ENCODE peak calls at places on chromosomes 5 and 9, in eight cellular contexts. X, M, C, H, K, U, P and A are unnamed samples.

GRCh38 chr5:78984020-78984610 is 995 bp downstream of the ARSB start:
- DNase-seq in P (no peak), H (no peak), M (peak), X (no peak), U (peak), C (no peak), K (peak), A (no peak)

GRCh38 chr5:86665984-86666760 is 48.4 kb downstream of the COX7C start:
- DNase-seq in U (no peak), M (no peak), P (no peak), K (no peak), C (peak), H (no peak), X (no peak), A (no peak)

GRCh38 chr5:176405656-176406435 is 10.5 kb downstream of the CLTB start:
- DNase-seq in M (no peak), X (no peak), C (no peak), H (no peak), U (no peak), P (no peak), K (no peak), A (no peak)

GRCh38 chr9:127825319-127826051 is 22.8 kb downstream of the FPGS start:
- DNase-seq in K (no peak), X (no peak), P (no peak), C (peak), H (peak), M (no peak), U (no peak), A (no peak)

GRCh38 chr5:173396311-173396993 is 68.2 kb upstream of the STC2 start:
- DNase-seq in H (no peak), P (no peak), K (peak), U (no peak), C (peak), M (no peak), X (no peak), A (no peak)

GRCh38 chr9:133463234-133463863 is 3.6 kb downstream of the CACFD1 start:
- DNase-seq in H (no peak), K (no peak), X (no peak), C (no peak), U (no peak), P (no peak), M (peak), A (no peak)

GRCh38 chr5:171420429-171421231 is 1.2 kb downstream of the FGF18 start:
- DNase-seq in K (peak), H (peak), U (no peak), C (no peak), P (no peak), X (peak), M (no peak), A (peak)

GRCh38 chr9:134686896-134687295 is 45.3 kb downstream of the COL5A1 start:
- DNase-seq in M (no peak), P (no peak), U (no peak), C (no peak), H (no peak), K (no peak), X (no peak), A (no peak)

GRCh38 chr5:14440598-14441401 is 140.8 kb upstream of the OTULINL start:
- DNase-seq in H (peak), C (no peak), X (peak), P (no peak), U (no peak), M (no peak), K (peak), A (no peak)

GRCh38 chr5:149878371-149878770 is 66.2 kb downstream of the PDE6A start:
- DNase-seq in P (no peak), C (no peak), K (no peak), U (no peak), H (no peak), X (no peak), M (no peak), A (no peak)

GRCh38 chr9:10268500-10269485 is 344.0 kb downstream of the PTPRD start:
- DNase-seq in P (no peak), C (peak), U (peak), H (no peak), X (no peak), M (peak), K (no peak), A (no peak)

GRCh38 chr9:109401169-109401989 is 80.5 kb upstream of the EPB41L4B start:
- DNase-seq in K (peak), C (peak), P (peak), H (no peak), M (peak), U (peak), X (no peak), A (peak)

GRCh38 chr5:100306000-100306399 is 229.2 kb upstream of the FAM174A start:
- DNase-seq in P (no peak), X (no peak), U (no peak), M (no peak), H (no peak), K (no peak), C (no peak), A (no peak)

GRCh38 chr5:172659909-172660628 is 19.0 kb downstream of the NEURL1B start:
- DNase-seq in X (peak), K (peak), M (no peak), P (no peak), H (peak), U (no peak), C (no peak), A (no peak)

GRCh38 chr9:92762196-92762595 is 2.4 kb downstream of the BICD2 start:
- DNase-seq in X (no peak), H (no peak), C (no peak), K (no peak), P (no peak), U (no peak), M (peak), A (no peak)

GRCh38 chr9:134732392-134733110 is 90.9 kb downstream of the COL5A1 start:
- DNase-seq in P (no peak), X (peak), M (no peak), K (peak), H (peak), U (no peak), C (no peak), A (no peak)

GRCh38 chr9:111961011-111961410 is 64.4 kb downstream of the UGCG start:
- DNase-seq in K (no peak), C (no peak), P (no peak), U (no peak), H (no peak), M (no peak), X (no peak), A (no peak)

GRCh38 chr5:66344544-66344943 is 200.4 kb downstream of the SREK1 start:
- DNase-seq in K (no peak), X (no peak), C (no peak), H (no peak), U (no peak), P (no peak), M (no peak), A (no peak)

GRCh38 chr9:130298663-130299279 is 33.2 kb downstream of the HMCN2 start:
- DNase-seq in P (peak), H (no peak), U (no peak), C (no peak), X (no peak), M (no peak), K (no peak), A (no peak)

GRCh38 chr9:130053504-130054427 is at the start of gene GPR107:
- DNase-seq in X (peak), C (peak), M (peak), P (peak), K (peak), U (peak), H (peak), A (peak)

GRCh38 chr9:121498487-121499176 is 1.0 kb downstream of the GGTA1 start:
- DNase-seq in M (no peak), K (peak), P (no peak), U (peak), X (no peak), H (peak), C (peak), A (no peak)

GRCh38 chr5:140351609-140352334 is 5.4 kb upstream of the HBEGF start:
- DNase-seq in K (peak), P (peak), U (peak), X (no peak), H (no peak), C (peak), M (peak), A (no peak)

GRCh38 chr9:70136632-70137031 is 93.0 kb downstream of the MAMDC2 start:
- DNase-seq in M (no peak), K (peak), X (no peak), P (no peak), U (no peak), H (no peak), C (no peak), A (no peak)

GRCh38 chr5:110219769-110220168 is 506.7 kb downstream of the TMEM232 start:
- DNase-seq in M (no peak), K (no peak), C (no peak), H (no peak), X (no peak), P (no peak), U (no peak), A (no peak)

GRCh38 chr9:95379630-95380029 is 62.1 kb upstream of the FANCC start:
- DNase-seq in P (no peak), M (no peak), X (no peak), K (no peak), H (no peak), C (peak), U (no peak), A (no peak)
- TF ChIP-seq CTCF in P (no peak), M (no peak), X (no peak), K (no peak), H (no peak), C (no peak), U (no peak), A (no peak)

GRCh38 chr9:114721491-114722362 is 39.7 kb upstream of the TEX48 start:
- DNase-seq in C (no peak), P (no peak), M (no peak), X (no peak), U (no peak), H (no peak), K (peak), A (no peak)
- TF ChIP-seq CTCF in C (no peak), P (no peak), M (no peak), X (no peak), U (no peak), H (no peak), K (no peak), A (no peak)

DNA sequence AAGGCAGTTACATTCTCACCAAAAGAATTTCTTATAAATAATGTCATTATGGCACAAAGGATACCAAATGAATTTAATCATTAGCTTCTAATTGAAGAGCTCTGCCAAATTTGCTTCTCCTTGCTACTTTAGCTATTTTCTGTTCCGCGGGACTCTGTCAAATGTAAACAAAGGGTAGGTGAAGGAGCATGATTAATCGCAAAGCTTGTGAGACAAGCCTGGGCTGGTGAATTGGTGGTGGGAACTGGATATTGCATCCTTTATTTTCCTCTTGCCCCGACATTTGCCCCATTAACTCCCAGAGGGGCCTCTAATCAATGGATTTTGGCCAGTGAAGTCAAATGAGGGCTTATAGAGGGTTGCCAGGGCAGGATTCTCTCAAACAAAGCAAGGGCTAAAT is 234.2 kb upstream of the RFX3 start:
- DNase-seq in H (no peak), M (no peak), K (no peak), X (no peak), U (no peak), P (no peak), C (no peak), A (no peak)
- TF ChIP-seq CTCF in H (no peak), M (no peak), K (no peak), X (no peak), U (no peak), P (no peak), C (no peak), A (no peak)

DNA sequence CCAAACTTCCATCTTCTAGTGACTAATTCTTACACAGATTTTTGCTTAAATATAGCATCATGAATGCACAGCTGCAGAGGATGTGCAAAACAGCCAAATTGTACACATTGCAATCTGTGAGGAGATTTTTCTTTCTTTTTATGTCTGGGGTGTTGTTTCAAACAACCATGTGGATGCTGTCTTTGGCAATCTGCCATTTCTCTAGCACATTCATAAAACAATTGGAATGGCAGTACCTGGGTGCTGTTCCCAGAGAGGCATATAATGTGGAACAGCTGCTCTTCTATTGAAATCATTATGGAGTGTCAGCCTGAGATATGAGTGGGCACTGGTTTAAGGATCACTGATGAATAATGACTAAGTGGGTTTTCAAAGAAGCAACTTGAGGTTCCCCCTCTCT is 1083.0 kb upstream of the SEMA6A start:
- DNase-seq in X (no peak), C (no peak), H (no peak), M (no peak), K (no peak), P (no peak), U (no peak), A (no peak)
- TF ChIP-seq CTCF in X (no peak), C (no peak), H (no peak), M (no peak), K (no peak), P (no peak), U (no peak), A (no peak)